ENCODE peak calls at places on chromosomes 7 and 10, in five cellular contexts. R, O, V, M and K are unnamed samples.

GRCh38 chr7:44985900-44986217 is 7.0 kb upstream of the MYO1G start:
- ATAC-seq in R (no peak), O (no peak), V (no peak), M (no peak), K (no peak)

GRCh38 chr7:98286093-98286525 is 4.6 kb downstream of the BRI3 start:
- ATAC-seq in R (peak; percentile 25), O (no peak), V (peak; percentile 23), M (peak; percentile 5), K (peak; percentile 25)

GRCh38 chr10:102504976-102505300 is 1.2 kb downstream of the SUFU start:
- ATAC-seq in R (no peak), O (no peak), V (no peak), M (no peak), K (no peak)

GRCh38 chr7:37484460-37485063 is 35.9 kb upstream of the ELMO1 start:
- ATAC-seq in R (no peak), O (no peak), V (no peak), M (no peak), K (no peak)

GRCh38 chr7:5690931-5691461 is 90.5 kb downstream of the RNF216 start:
- ATAC-seq in R (peak; percentile 13), O (no peak), V (no peak), M (no peak), K (no peak)

GRCh38 chr7:95509199-95509598 is 23.5 kb downstream of the ASB4 start:
- ATAC-seq in R (no peak), O (peak; percentile 54), V (no peak), M (no peak), K (no peak)

GRCh38 chr10:120735315-120735714 is 115.8 kb upstream of the WDR11 start:
- ATAC-seq in R (no peak), O (peak; percentile 30), V (no peak), M (no peak), K (no peak)

GRCh38 chr10:51700228-51700835 is 937 bp upstream of the CSTF2T start:
- ATAC-seq in R (no peak), O (no peak), V (no peak), M (no peak), K (no peak)

GRCh38 chr10:110525349-110526260 is 27.9 kb downstream of the DUSP5 start:
- ATAC-seq in R (no peak), O (no peak), V (no peak), M (no peak), K (no peak)

GRCh38 chr10:52949899-52950298 is 177.3 kb upstream of the MBL2 start:
- ATAC-seq in R (no peak), O (peak; percentile 25), V (no peak), M (peak; percentile 77), K (no peak)

GRCh38 chr10:94299417-94299816 is 63.3 kb downstream of the NOC3L start:
- ATAC-seq in R (no peak), O (peak; percentile 26), V (peak; percentile 93), M (no peak), K (no peak)

GRCh38 chr7:52030722-52031121 is 714.1 kb upstream of the COBL start:
- ATAC-seq in R (no peak), O (no peak), V (no peak), M (no peak), K (no peak)

GRCh38 chr7:54546081-54546985 is 4.2 kb downstream of the VSTM2A start:
- ATAC-seq in R (no peak), O (peak; percentile 68), V (peak; percentile 88), M (peak; percentile 95), K (peak; percentile 31)

GRCh38 chr10:12389154-12389734 is 39.9 kb downstream of the CAMK1D start:
- ATAC-seq in R (peak; percentile 71), O (peak; percentile 63), V (no peak), M (no peak), K (no peak)

GRCh38 chr7:47392241-47392759 is 189.6 kb downstream of the TNS3 start:
- ATAC-seq in R (peak; percentile 65), O (no peak), V (peak; percentile 95), M (no peak), K (peak; percentile 76)

GRCh38 chr10:69772933-69773704 is 28.6 kb upstream of the COL13A1 start:
- ATAC-seq in R (no peak), O (no peak), V (no peak), M (no peak), K (no peak)

GRCh38 chr7:16548428-16548827 is 21.8 kb downstream of the LRRC72 start:
- ATAC-seq in R (no peak), O (no peak), V (no peak), M (no peak), K (no peak)

GRCh38 chr10:92914478-92915066 is 66.3 kb downstream of the EXOC6 start:
- ATAC-seq in R (peak; percentile 67), O (peak; percentile 98), V (peak; percentile 97), M (peak; percentile 96), K (no peak)

GRCh38 chr7:154388412-154388811 is 336.2 kb downstream of the DPP6 start:
- ATAC-seq in R (no peak), O (no peak), V (no peak), M (no peak), K (no peak)

GRCh38 chr7:43838201-43838659 is 31.1 kb downstream of the MRPS24 start:
- ATAC-seq in R (no peak), O (no peak), V (no peak), M (peak; percentile 72), K (no peak)

GRCh38 chr10:42801135-42801534 is 18.5 kb downstream of the BMS1 start:
- ATAC-seq in R (no peak), O (peak; percentile 26), V (no peak), M (no peak), K (no peak)

GRCh38 chr7:4689668-4690067 is 7.6 kb downstream of the FOXK1 start:
- ATAC-seq in R (peak; percentile 31), O (peak; percentile 81), V (no peak), M (no peak), K (no peak)

GRCh38 chr7:106485031-106485551 is 175.9 kb downstream of the CCDC71L start:
- ATAC-seq in R (no peak), O (peak; percentile 65), V (peak; percentile 37), M (no peak), K (no peak)

GRCh38 chr7:90764848-90765570 is 168.9 kb downstream of the CDK14 start:
- ATAC-seq in R (no peak), O (peak; percentile 81), V (no peak), M (no peak), K (no peak)

GRCh38 chr10:9230625-9231024 is 1176.1 kb downstream of the GATA3 start:
- ATAC-seq in R (no peak), O (no peak), V (no peak), M (no peak), K (no peak)

GRCh38 chr10:9227679-9228365 is 1173.3 kb downstream of the GATA3 start:
- ATAC-seq in R (no peak), O (no peak), V (no peak), M (no peak), K (no peak)

GRCh38 chr10:9229702-9230101 is 1175.2 kb downstream of the GATA3 start:
- ATAC-seq in R (no peak), O (no peak), V (no peak), M (no peak), K (no peak)

GRCh38 chr10:9234191-9234590 is 1179.7 kb downstream of the GATA3 start:
- ATAC-seq in R (no peak), O (no peak), V (no peak), M (no peak), K (no peak)

GRCh38 chr10:9228770-9229169 is 1174.3 kb downstream of the GATA3 start:
- ATAC-seq in R (no peak), O (no peak), V (no peak), M (no peak), K (no peak)
- TF ChIP-seq POLR2AphosphoS5 in R (no peak), O (no peak), V (no peak), M (no peak), K (no peak)

GRCh38 chr7:129498021-129498420 is 4.3 kb upstream of the SMKR1 start:
- ATAC-seq in R (no peak), O (no peak), V (no peak), M (no peak), K (no peak)
- H3K4me1 ChIP-seq in R (peaks cover 14% of the 10 kb centered on the region), O (peaks cover 22% of the 10 kb centered on the region), V (no peaks in the 10 kb centered on the region), M (peaks cover 37% of the 10 kb centered on the region), K (peaks cover 16% of the 10 kb centered on the region)

GRCh38 chr10:5274795-5275194 is 78.2 kb downstream of the AKR1C4 start:
- ATAC-seq in R (no peak), O (no peak), V (no peak), M (no peak), K (no peak)

GRCh38 chr10:5271526-5271925 is 74.9 kb downstream of the AKR1C4 start:
- ATAC-seq in R (no peak), O (no peak), V (no peak), M (no peak), K (no peak)

GRCh38 chr10:5268234-5268633 is 71.6 kb downstream of the AKR1C4 start:
- ATAC-seq in R (no peak), O (no peak), V (no peak), M (no peak), K (no peak)

GRCh38 chr10:5268743-5269142 is 72.1 kb downstream of the AKR1C4 start:
- ATAC-seq in R (no peak), O (no peak), V (no peak), M (no peak), K (no peak)

GRCh38 chr10:5272065-5272803 is 75.6 kb downstream of the AKR1C4 start:
- ATAC-seq in R (no peak), O (no peak), V (no peak), M (no peak), K (no peak)
- TF ChIP-seq EP300 in R (no peak), O (no peak), V (no peak), M (no peak), K (no peak)

GRCh38 chr7:100684534-100685042 is 9.5 kb downstream of the GIGYF1 start:
- ATAC-seq in R (no peak), O (no peak), V (no peak), M (no peak), K (no peak)

GRCh38 chr7:100685049-100685605 is 8.9 kb downstream of the GIGYF1 start:
- ATAC-seq in R (no peak), O (no peak), V (no peak), M (no peak), K (no peak)

GRCh38 chr7:100682991-100683658 is 9.6 kb downstream of the GNB2 start:
- ATAC-seq in R (no peak), O (no peak), V (no peak), M (no peak), K (no peak)

GRCh38 chr7:100682228-100682741 is 8.7 kb downstream of the GNB2 start:
- ATAC-seq in R (no peak), O (no peak), V (no peak), M (no peak), K (no peak)

GRCh38 chr7:100683659-100684533 is 10.2 kb downstream of the GIGYF1 start:
- ATAC-seq in R (no peak), O (no peak), V (no peak), M (no peak), K (no peak)
- TF ChIP-seq POLR2AphosphoS5 in R (no peak), O (no peak), V (no peak), M (no peak), K (no peak)

GRCh38 chr10:123462760-123463159 is 203.4 kb upstream of the GPR26 start:
- ATAC-seq in R (no peak), O (no peak), V (no peak), M (no peak), K (no peak)
- H3K4me1 ChIP-seq in R (no peaks in the 10 kb centered on the region), O (peaks cover 8% of the 10 kb centered on the region), V (no peaks in the 10 kb centered on the region), M (no peaks in the 10 kb centered on the region), K (no peaks in the 10 kb centered on the region)